ENCODE peak calls at places on chromosome 4, in ten cellular contexts. N is ovary; K is substantia nigra; M is cardiac fibroblast; B is GM23338; X is activated CD4-positive, CD25-positive, alpha-beta regulatory T cell treated with anti-CD3 and anti-CD28 coated beads, Interleukin-2, amount 50 U/mL, for 72 hours; E is lower lobe of right lung; Y is uterus; H is nephron progenitor cell; R is neural progenitor cell. O is an unnamed sample.

GRCh38 chr4:123588631-123589223 is 192.1 kb downstream of the SPRY1 start:
- DNase-seq in E (no peak), H (no peak), N (no peak), B (no peak), M (peak; percentile 60), R (no peak), X (no peak), K (no peak), Y (no peak), O (no peak)

GRCh38 chr4:40662962-40663604 is 33.4 kb upstream of the RBM47 start:
- DNase-seq in K (no peak), R (no peak), N (no peak), Y (no peak), X (no peak), E (peak; percentile 50), H (no peak), M (peak; percentile 86), B (no peak), O (no peak)

GRCh38 chr4:121791481-121791880 is 9.6 kb upstream of the EXOSC9 start:
- DNase-seq in H (no peak), E (no peak), B (no peak), R (no peak), N (no peak), K (no peak), Y (no peak), X (no peak), M (peak; percentile 60), O (no peak)

GRCh38 chr4:56860781-56861180 is 39.3 kb upstream of the SPINK2 start:
- DNase-seq in E (no peak), Y (no peak), M (no peak), K (no peak), N (no peak), B (no peak), H (no peak), X (no peak), R (no peak), O (no peak)

GRCh38 chr4:98352940-98353339 is 91.8 kb downstream of the RAP1GDS1 start:
- DNase-seq in M (no peak), H (no peak), K (no peak), N (no peak), Y (no peak), B (no peak), X (no peak), E (no peak), R (no peak), O (no peak)

GRCh38 chr4:54063737-54064316 is 578 bp downstream of the CHIC2 start:
- DNase-seq in X (no peak), Y (peak; percentile 29), E (peak; percentile 72), H (no peak), M (peak; percentile 31), B (peak; percentile 48), N (peak; percentile 43), K (peak; percentile 23), R (peak; percentile 39), O (peak; percentile 62)

GRCh38 chr4:1511441-1512041 is 105.3 kb upstream of the NKX1-1 start:
- DNase-seq in K (no peak), M (peak; percentile 59), R (no peak), H (no peak), N (peak; percentile 59), E (peak; percentile 46), Y (peak; percentile 71), X (peak; percentile 47), B (peak; percentile 62), O (peak; percentile 79)

GRCh38 chr4:155433636-155434360 is 57.0 kb upstream of the MAP9 start:
- DNase-seq in X (no peak), H (no peak), E (no peak), Y (no peak), R (no peak), B (no peak), K (no peak), M (peak; percentile 75), N (no peak), O (no peak)

GRCh38 chr4:117664706-117665444 is 369.4 kb upstream of the NDST3 start:
- DNase-seq in E (no peak), N (no peak), Y (no peak), R (no peak), X (no peak), M (no peak), B (no peak), H (no peak), K (no peak), O (no peak)

GRCh38 chr4:160835789-160836188 is 1328.0 kb downstream of the FSTL5 start:
- DNase-seq in E (no peak), M (no peak), K (no peak), N (no peak), R (peak; percentile 52), B (peak; percentile 78), H (peak; percentile 18), Y (no peak), X (no peak), O (peak; percentile 86)

GRCh38 chr4:6222761-6223292 is 22.5 kb upstream of the JAKMIP1 start:
- DNase-seq in E (no peak), M (no peak), B (peak; percentile 83), X (no peak), N (no peak), K (no peak), H (peak; percentile 36), Y (no peak), R (peak; percentile 60), O (peak; percentile 89)

GRCh38 chr4:151202851-151203455 is 74.0 kb upstream of the PRSS48 start:
- DNase-seq in B (peak; percentile 51), Y (no peak), R (no peak), N (no peak), H (no peak), X (no peak), E (no peak), M (peak; percentile 62), K (no peak), O (peak; percentile 62)

GRCh38 chr4:9602389-9602914 is 158.2 kb downstream of the DEFB131A start:
- DNase-seq in H (no peak), Y (no peak), M (no peak), K (no peak), N (no peak), B (no peak), X (no peak), E (no peak), R (no peak), O (no peak)

GRCh38 chr4:150152764-150153163 is 74.5 kb downstream of the DCLK2 start:
- DNase-seq in K (no peak), N (no peak), E (no peak), B (no peak), X (no peak), H (no peak), R (no peak), M (peak; percentile 73), Y (no peak), O (no peak)

GRCh38 chr4:184763150-184763780 is 29.4 kb upstream of the CENPU start:
- DNase-seq in X (no peak), N (no peak), M (no peak), R (no peak), E (no peak), H (no peak), B (no peak), K (no peak), Y (peak; percentile 85), O (no peak)

GRCh38 chr4:112185334-112185733 is 40.1 kb downstream of the FAM241A start:
- DNase-seq in X (no peak), M (no peak), B (peak; percentile 4), N (no peak), Y (no peak), H (no peak), E (no peak), K (no peak), R (no peak), O (no peak)

GRCh38 chr4:147368948-147369347 is 111.9 kb upstream of the EDNRA start:
- DNase-seq in X (no peak), E (no peak), H (no peak), N (no peak), K (no peak), M (peak; percentile 66), B (no peak), R (no peak), Y (no peak), O (no peak)

GRCh38 chr4:8289151-8289750 is 19.7 kb downstream of the HTRA3 start:
- DNase-seq in B (no peak), M (no peak), R (no peak), X (no peak), K (no peak), N (peak; percentile 17), Y (peak; percentile 10), H (no peak), E (peak; percentile 23), O (no peak)

GRCh38 chr4:94649381-94650128 is 108.2 kb upstream of the BMPR1B start:
- DNase-seq in M (peak; percentile 69), K (no peak), E (no peak), R (no peak), Y (no peak), H (no peak), B (no peak), N (no peak), X (no peak), O (no peak)

GRCh38 chr4:3215733-3216132 is 33.2 kb upstream of the MSANTD1 start:
- DNase-seq in E (no peak), H (no peak), X (no peak), Y (no peak), K (no peak), N (no peak), B (no peak), M (no peak), R (no peak), O (no peak)

GRCh38 chr4:176548571-176548970 is 228.8 kb downstream of the SPCS3 start:
- DNase-seq in M (peak; percentile 78), E (no peak), K (no peak), X (no peak), H (no peak), R (no peak), Y (no peak), N (no peak), B (no peak), O (peak; percentile 40)

GRCh38 chr4:83054928-83055327 is 19.9 kb downstream of the COPS4 start:
- DNase-seq in Y (no peak), K (no peak), H (no peak), E (no peak), M (peak; percentile 35), R (no peak), B (no peak), N (no peak), X (no peak), O (no peak)

GRCh38 chr4:31045151-31045550 is 325.0 kb downstream of the PCDH7 start:
- DNase-seq in N (no peak), Y (no peak), B (no peak), K (no peak), E (no peak), X (no peak), R (no peak), M (no peak), H (no peak), O (no peak)

GRCh38 chr4:173852775-173853174 is 322.7 kb upstream of the HAND2 start:
- DNase-seq in Y (no peak), R (no peak), X (no peak), B (no peak), K (no peak), E (no peak), N (no peak), H (no peak), M (no peak), O (no peak)

GRCh38 chr4:69147334-69147733 is 51.1 kb downstream of the UGT2B7 start:
- DNase-seq in E (peak; percentile 48), N (no peak), X (no peak), M (no peak), K (no peak), R (no peak), B (no peak), Y (no peak), H (no peak), O (no peak)

GRCh38 chr4:113872426-113873260 is 106.8 kb downstream of the ARSJ start:
- DNase-seq in Y (no peak), X (no peak), N (no peak), E (no peak), K (no peak), B (no peak), R (no peak), M (peak; percentile 15), H (no peak), O (peak; percentile 68)

GRCh38 chr4:186021461-186022167 is 47.3 kb upstream of the TLR3 start:
- DNase-seq in X (no peak), M (peak; percentile 77), B (peak; percentile 90), H (peak; percentile 45), K (peak; percentile 10), N (peak; percentile 35), Y (peak; percentile 24), E (no peak), R (peak; percentile 88), O (peak; percentile 78)

GRCh38 chr4:176794651-176795050 is 1.9 kb upstream of the VEGFC start:
- DNase-seq in R (no peak), E (no peak), K (no peak), B (no peak), H (no peak), N (no peak), M (no peak), X (no peak), Y (no peak), O (no peak)